ENCODE peak calls at places on chromosomes 1 and 21, in ten cellular contexts. L is HepG2, P is stomach, T is ovary, E is transverse colon, U is K562, J is esophagus muscularis mucosa, W is SK-N-SH, Q is suprapubic skin, K is GM12878. A is an unnamed sample. For H3K36me3, the result is how much of the 10 kb centered on the place peaks cover.

GRCh38 chr1:157087030-157087429 is 12.6 kb downstream of the ETV3L start:
- DNase-seq in L (no peak), P (no peak), T (no peak), E (no peak), U (no peak), J (no peak), W (no peak), Q (no peak), K (no peak), A (no peak)

GRCh38 chr1:24364975-24365678 is 46.0 kb downstream of the GRHL3 start:
- DNase-seq in L (no peak), P (no peak), T (no peak), E (no peak), U (peak), J (no peak), W (peak), Q (no peak), K (peak), A (peak)

GRCh38 chr1:4963251-4963650 is 308.8 kb downstream of the AJAP1 start:
- DNase-seq in L (no peak), P (no peak), T (no peak), E (no peak), U (no peak), J (no peak), W (no peak), Q (no peak), K (no peak), A (no peak)

GRCh38 chr1:157359309-157360020 is 192.8 kb downstream of the FCRL5 start:
- DNase-seq in L (no peak), P (no peak), T (no peak), E (peak), U (no peak), J (no peak), W (no peak), Q (no peak), K (no peak), A (no peak)

GRCh38 chr1:100616121-100616621 is 78.2 kb downstream of the GPR88 start:
- DNase-seq in L (no peak), P (no peak), T (no peak), E (no peak), U (no peak), J (no peak), W (no peak), Q (no peak), K (no peak), A (no peak)

GRCh38 chr21:29295066-29295650 is 3.6 kb upstream of the BACH1 start:
- DNase-seq in L (no peak), P (no peak), T (no peak), E (peak), U (no peak), J (peak), W (no peak), Q (no peak), K (no peak), A (no peak)

GRCh38 chr1:40760984-40761383 is 22.6 kb upstream of the KCNQ4 start:
- DNase-seq in L (no peak), P (no peak), T (no peak), E (no peak), U (no peak), J (no peak), W (no peak), Q (no peak), K (no peak), A (no peak)

GRCh38 chr1:83746234-83746633 is 252.7 kb downstream of the TTLL7 start:
- DNase-seq in L (no peak), P (no peak), T (no peak), E (no peak), U (no peak), J (no peak), W (no peak), Q (no peak), K (peak), A (no peak)

GRCh38 chr21:38478782-38479181 is 19.5 kb downstream of the ERG start:
- DNase-seq in L (no peak), P (no peak), T (no peak), E (no peak), U (no peak), J (no peak), W (no peak), Q (no peak), K (no peak), A (no peak)
- TF ChIP-seq EP300 in L (no peak), P (no peak), T (no peak), E (no peak), U (no peak), J (no peak), W (no peak), Q (no peak), K (no peak), A (no peak)

DNA sequence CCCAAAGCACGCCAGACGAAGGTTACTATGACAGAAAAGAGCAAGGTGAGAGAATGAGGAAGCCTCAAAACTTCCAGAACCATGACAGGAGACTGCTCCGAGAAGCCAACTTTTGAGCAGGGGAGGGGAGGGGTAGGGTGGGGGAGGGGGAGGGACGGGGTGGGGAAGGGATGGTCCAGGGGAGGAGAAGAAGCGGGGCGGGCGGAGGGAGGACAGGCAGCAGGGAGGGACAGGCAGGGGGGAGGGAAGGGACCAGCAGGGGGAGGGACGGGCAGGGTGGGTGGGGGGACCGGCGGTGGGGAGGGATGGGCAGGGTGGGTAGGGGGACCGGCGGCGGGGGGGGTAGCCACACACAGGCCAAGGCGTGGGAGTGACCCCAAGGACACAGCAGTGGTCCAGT is 2.0 kb downstream of the INTS11 start:
- DNase-seq in L (no peak), P (no peak), T (no peak), E (no peak), U (peak), J (no peak), W (no peak), Q (no peak), K (no peak), A (no peak)
- H3K36me3 ChIP-seq in L (under half), P (half or more), T (under half), E (under half), U (half or more), J (under half), W (under half), Q (under half), K (under half), A (under half)

GRCh38 chr1:204756349-204756748 is 70.8 kb upstream of the LRRN2 start:
- DNase-seq in L (no peak), P (no peak), T (no peak), E (no peak), U (no peak), J (no peak), W (no peak), Q (peak), K (no peak), A (no peak)
- TF ChIP-seq EP300 in L (no peak), P (no peak), T (no peak), E (no peak), U (no peak), J (no peak), W (no peak), Q (no peak), K (no peak), A (no peak)

GRCh38 chr21:41365377-41366107 is 3.7 kb downstream of the MX2 start:
- DNase-seq in L (no peak), P (no peak), T (no peak), E (no peak), U (no peak), J (no peak), W (no peak), Q (no peak), K (no peak), A (no peak)

GRCh38 chr21:41364308-41364707 is 2.5 kb downstream of the MX2 start:
- DNase-seq in L (no peak), P (no peak), T (no peak), E (no peak), U (no peak), J (no peak), W (no peak), Q (no peak), K (no peak), A (no peak)

GRCh38 chr21:41367598-41368360 is 6.0 kb downstream of the MX2 start:
- DNase-seq in L (no peak), P (no peak), T (no peak), E (no peak), U (no peak), J (no peak), W (no peak), Q (peak), K (peak), A (no peak)

GRCh38 chr21:41368361-41369104 is 6.7 kb downstream of the MX2 start:
- DNase-seq in L (no peak), P (no peak), T (no peak), E (no peak), U (no peak), J (no peak), W (no peak), Q (peak), K (no peak), A (no peak)

GRCh38 chr21:41366522-41367151 is 4.8 kb downstream of the MX2 start:
- DNase-seq in L (peak), P (peak), T (no peak), E (peak), U (peak), J (no peak), W (no peak), Q (no peak), K (peak), A (no peak)
- H3K36me3 ChIP-seq in L (under half), P (under half), T (under half), E (under half), U (under half), J (under half), W (under half), Q (under half), K (under half), A (under half)

GRCh38 chr21:14581902-14582457 is 35.9 kb upstream of the SAMSN1 start:
- DNase-seq in L (no peak), P (no peak), T (no peak), E (no peak), U (no peak), J (no peak), W (no peak), Q (no peak), K (no peak), A (no peak)

GRCh38 chr21:14585122-14585521 is 39.0 kb upstream of the SAMSN1 start:
- DNase-seq in L (no peak), P (no peak), T (no peak), E (no peak), U (no peak), J (no peak), W (no peak), Q (no peak), K (no peak), A (no peak)

GRCh38 chr21:14584357-14585095 is 38.4 kb upstream of the SAMSN1 start:
- DNase-seq in L (no peak), P (no peak), T (no peak), E (no peak), U (no peak), J (no peak), W (no peak), Q (no peak), K (no peak), A (no peak)

GRCh38 chr21:14583629-14584251 is 37.6 kb upstream of the SAMSN1 start:
- DNase-seq in L (no peak), P (no peak), T (no peak), E (no peak), U (no peak), J (no peak), W (no peak), Q (no peak), K (no peak), A (no peak)

DNA sequence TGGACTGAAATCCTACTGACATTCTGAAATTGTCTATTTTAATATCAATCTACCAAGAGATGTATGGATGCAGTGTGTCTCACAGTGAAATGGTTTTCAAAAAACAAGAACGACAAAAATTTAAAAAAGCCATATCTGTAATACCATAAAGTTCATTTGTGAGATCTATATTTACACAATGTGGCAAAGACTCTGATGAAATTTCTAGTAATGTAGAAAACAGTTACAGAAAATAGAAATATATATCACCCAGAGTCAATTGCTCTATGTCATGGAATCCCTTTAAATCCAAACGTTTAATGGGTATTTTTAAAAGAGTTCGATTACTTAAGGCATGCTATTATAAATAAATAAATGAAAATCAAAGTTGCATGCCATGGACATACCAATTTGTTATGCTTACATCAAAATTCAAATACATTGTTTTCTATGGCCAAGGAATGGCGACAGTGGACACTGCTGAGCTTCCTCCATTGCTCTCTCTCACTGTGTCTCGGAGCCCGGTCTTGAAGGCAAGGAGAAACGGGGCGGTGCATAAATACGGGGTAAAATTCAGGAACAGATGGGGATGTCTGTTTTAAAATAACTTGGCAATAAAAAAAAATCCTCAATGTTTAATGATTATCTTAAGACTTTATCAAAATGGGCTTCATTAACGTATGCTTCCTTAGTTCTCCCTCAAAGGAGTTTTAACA is 37.0 kb upstream of the SAMSN1 start:
- DNase-seq in L (no peak), P (no peak), T (no peak), E (no peak), U (peak), J (no peak), W (no peak), Q (no peak), K (no peak), A (no peak)
- TF ChIP-seq EP300 in L (no peak), P (no peak), T (no peak), E (no peak), U (no peak), J (no peak), W (no peak), Q (no peak), K (no peak), A (no peak)

GRCh38 chr21:42764883-42765282 is 111.5 kb downstream of the PDE9A start:
- DNase-seq in L (no peak), P (no peak), T (no peak), E (no peak), U (no peak), J (no peak), W (no peak), Q (no peak), K (no peak), A (no peak)
- H3K36me3 ChIP-seq in L (under half), P (half or more), T (under half), E (under half), U (under half), J (under half), W (under half), Q (under half), K (under half), A (under half)